ENCODE peak calls at places on chromosomes 2 and 18, in ten cellular contexts. M, H, U, J, S, G, Z, F, L and W are unnamed samples.

GRCh38 chr2:70328921-70329561 is 27.2 kb upstream of the FAM136A start:
- DNase-seq in M (no peak), H (no peak), U (peak; percentile 80), J (no peak), S (no peak), G (no peak), Z (no peak), F (no peak), L (no peak), W (no peak)

GRCh38 chr2:178994264-178994663 is 55.7 kb downstream of the CCDC141 start:
- DNase-seq in M (no peak), H (no peak), U (no peak), J (no peak), S (no peak), G (no peak), Z (no peak), F (no peak), L (no peak), W (no peak)

GRCh38 chr2:150620860-150621259 is 133.4 kb upstream of the RND3 start:
- DNase-seq in M (no peak), H (no peak), U (no peak), J (peak; percentile 55), S (no peak), G (no peak), Z (no peak), F (no peak), L (no peak), W (peak; percentile 28)

GRCh38 chr2:201114846-201115245 is 1.1 kb upstream of the CFLAR start:
- DNase-seq in M (no peak), H (no peak), U (no peak), J (peak; percentile 47), S (no peak), G (no peak), Z (no peak), F (no peak), L (no peak), W (no peak)

GRCh38 chr2:169771612-169772011 is 27.1 kb upstream of the SSB start:
- DNase-seq in M (no peak), H (no peak), U (peak; percentile 30), J (no peak), S (no peak), G (no peak), Z (no peak), F (no peak), L (no peak), W (no peak)

GRCh38 chr2:70258532-70258875 is 567 bp downstream of the PCYOX1 start:
- DNase-seq in M (peak; percentile 60), H (peak; percentile 65), U (peak; percentile 68), J (peak; percentile 52), S (peak; percentile 84), G (peak; percentile 56), Z (no peak), F (no peak), L (peak; percentile 91), W (peak; percentile 10)

GRCh38 chr18:2612996-2613395 is 41.6 kb downstream of the NDC80 start:
- DNase-seq in M (no peak), H (no peak), U (no peak), J (peak; percentile 9), S (no peak), G (no peak), Z (no peak), F (no peak), L (no peak), W (no peak)

GRCh38 chr18:51580580-51580979 is 383.1 kb upstream of the MEX3C start:
- DNase-seq in M (no peak), H (no peak), U (no peak), J (no peak), S (no peak), G (no peak), Z (no peak), F (no peak), L (no peak), W (no peak)

GRCh38 chr18:2906522-2907458 is 60.0 kb downstream of the EMILIN2 start:
- DNase-seq in M (no peak), H (no peak), U (peak; percentile 71), J (no peak), S (no peak), G (peak; percentile 31), Z (peak; percentile 26), F (no peak), L (no peak), W (no peak)

GRCh38 chr2:18077724-18078123 is 199.3 kb downstream of the KCNS3 start:
- DNase-seq in M (no peak), H (no peak), U (no peak), J (peak; percentile 33), S (no peak), G (no peak), Z (no peak), F (no peak), L (no peak), W (no peak)

GRCh38 chr2:176554107-176555048 is 285.1 kb downstream of the MTX2 start:
- DNase-seq in M (no peak), H (peak; percentile 18), U (peak; percentile 80), J (peak; percentile 71), S (no peak), G (peak; percentile 70), Z (peak; percentile 16), F (no peak), L (no peak), W (peak; percentile 48)

GRCh38 chr2:149972039-149972438 is 384.5 kb upstream of the MMADHC start:
- DNase-seq in M (no peak), H (peak; percentile 17), U (no peak), J (no peak), S (no peak), G (no peak), Z (no peak), F (no peak), L (no peak), W (no peak)

GRCh38 chr2:232343816-232344215 is 34.7 kb upstream of the ALPP start:
- DNase-seq in M (no peak), H (no peak), U (no peak), J (no peak), S (no peak), G (no peak), Z (no peak), F (no peak), L (no peak), W (no peak)

GRCh38 chr18:13530879-13531387 is 195.4 kb downstream of the FAM210A start:
- DNase-seq in M (no peak), H (peak; percentile 53), U (peak; percentile 55), J (peak; percentile 68), S (peak; percentile 84), G (peak; percentile 57), Z (no peak), F (no peak), L (peak; percentile 90), W (no peak)

GRCh38 chr2:223601932-223602676 is at the start of gene SCG2:
- DNase-seq in M (peak; percentile 61), H (peak; percentile 79), U (peak; percentile 93), J (peak; percentile 94), S (no peak), G (peak; percentile 91), Z (peak; percentile 1), F (peak; percentile 58), L (peak; percentile 83), W (peak; percentile 89)
- TF ChIP-seq CTCF in M (no peak), H (no peak), U (peak; percentile 53), J (peak; percentile 42), S (no peak), G (peak; percentile 36), Z (no peak), F (no peak), L (peak; percentile 20), W (peak; percentile 80)

GRCh38 chr2:101362777-101363176 is 24.5 kb downstream of the CREG2 start:
- DNase-seq in M (no peak), H (no peak), U (no peak), J (no peak), S (no peak), G (no peak), Z (no peak), F (no peak), L (no peak), W (no peak)

GRCh38 chr2:101367508-101367907 is 19.8 kb downstream of the CREG2 start:
- DNase-seq in M (no peak), H (peak; percentile 54), U (no peak), J (no peak), S (no peak), G (no peak), Z (no peak), F (no peak), L (no peak), W (no peak)

GRCh38 chr2:101361519-101361918 is 25.8 kb downstream of the CREG2 start:
- DNase-seq in M (no peak), H (no peak), U (no peak), J (no peak), S (no peak), G (no peak), Z (no peak), F (no peak), L (no peak), W (no peak)

GRCh38 chr2:101362316-101362715 is 25.0 kb downstream of the CREG2 start:
- DNase-seq in M (no peak), H (no peak), U (no peak), J (no peak), S (no peak), G (no peak), Z (no peak), F (no peak), L (no peak), W (no peak)

GRCh38 chr2:101364878-101365277 is 22.4 kb downstream of the CREG2 start:
- DNase-seq in M (no peak), H (no peak), U (no peak), J (no peak), S (no peak), G (no peak), Z (no peak), F (no peak), L (no peak), W (no peak)
- TF ChIP-seq CTCF in M (no peak), H (no peak), U (no peak), J (no peak), S (no peak), G (no peak), Z (no peak), F (no peak), L (no peak), W (no peak)

GRCh38 chr2:117853873-117854272 is 39.4 kb downstream of the DDX18 start:
- DNase-seq in M (no peak), H (no peak), U (no peak), J (no peak), S (no peak), G (no peak), Z (no peak), F (no peak), L (no peak), W (no peak)
- TF ChIP-seq CTCF in M (no peak), H (no peak), U (no peak), J (no peak), S (no peak), G (no peak), Z (no peak), F (no peak), L (no peak), W (no peak)

DNA sequence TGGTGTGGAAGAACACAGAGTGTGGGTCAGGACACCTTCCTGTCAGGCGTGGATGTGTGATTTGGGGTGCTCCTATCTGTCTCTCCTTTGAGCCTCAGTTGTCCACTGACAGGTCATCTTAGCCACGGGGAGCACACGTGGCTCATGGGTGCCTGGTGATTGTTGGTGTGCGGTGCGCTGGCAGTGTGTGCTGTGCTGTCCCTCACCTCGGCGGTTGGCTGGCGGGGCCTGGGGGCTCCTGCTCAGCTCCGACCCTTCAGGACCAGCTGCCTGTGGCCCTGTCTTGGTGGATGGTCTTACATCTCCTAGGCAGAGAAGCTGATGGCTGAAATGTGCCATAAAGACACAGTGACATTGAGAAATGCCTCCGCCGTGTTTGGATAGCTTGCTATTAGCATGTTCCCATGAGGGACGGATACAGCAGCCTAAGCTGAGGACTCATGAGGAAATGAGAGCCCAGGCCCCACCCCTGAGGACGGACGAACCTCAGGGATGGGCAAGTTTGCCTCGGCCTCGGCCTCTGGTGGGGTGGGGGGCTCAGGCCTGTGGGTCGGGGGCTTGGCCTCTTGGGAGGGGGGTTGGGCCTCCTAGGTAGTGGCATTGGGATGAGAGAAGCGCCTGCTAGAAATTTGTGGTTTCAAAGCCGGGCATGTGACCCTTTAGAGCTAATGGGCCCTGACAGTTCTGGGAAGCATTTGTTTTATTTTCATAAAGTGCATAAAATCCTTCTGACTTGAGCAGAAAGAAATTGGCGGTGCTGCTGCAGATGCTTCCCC is 20.3 kb upstream of the ASB1 start:
- DNase-seq in M (no peak), H (no peak), U (no peak), J (no peak), S (no peak), G (no peak), Z (no peak), F (no peak), L (no peak), W (no peak)
- TF ChIP-seq CTCF in M (no peak), H (no peak), U (no peak), J (no peak), S (no peak), G (no peak), Z (no peak), F (no peak), L (no peak), W (no peak)